ENCODE peak calls at places on chromosomes 16 and 17, in five cellular contexts. One of them, this sample, is unnamed.
A peak's percentile ranks its signal among the peaks of the same experiment; 100 is the strongest.

GRCh38 chr16:12405083-12405482 is 398.6 kb downstream of the CPPED1 start:
- ATAC-seq in body of pancreas: no peak
- ATAC-seq in right lobe of liver: no peak
- ATAC-seq in left cardiac atrium: no peak
- ATAC-seq in T-cell: no peak
- ATAC-seq in this sample: no peak

GRCh38 chr16:8523932-8524331 is 66.4 kb downstream of the TMEM114 start:
- ATAC-seq in T-cell: no peak
- ATAC-seq in left cardiac atrium: no peak
- ATAC-seq in right lobe of liver: no peak
- ATAC-seq in body of pancreas: no peak
- ATAC-seq in this sample: no peak

GRCh38 chr17:13619462-13619861 is 17.7 kb upstream of the HS3ST3A1 start:
- ATAC-seq in body of pancreas: no peak
- ATAC-seq in T-cell: no peak
- ATAC-seq in right lobe of liver: no peak
- ATAC-seq in left cardiac atrium: no peak
- ATAC-seq in this sample: no peak

GRCh38 chr16:66651474-66651765 is 45.1 kb downstream of the CMTM4 start:
- ATAC-seq in T-cell: no peak
- ATAC-seq in left cardiac atrium: no peak
- ATAC-seq in body of pancreas: no peak
- ATAC-seq in right lobe of liver: no peak
- ATAC-seq in this sample: no peak

GRCh38 chr16:396605-397004 is 394 bp upstream of the NME4 start:
- ATAC-seq in right lobe of liver: no peak
- ATAC-seq in left cardiac atrium: peak; percentile 25
- ATAC-seq in body of pancreas: no peak
- ATAC-seq in T-cell: no peak
- ATAC-seq in this sample: peak; percentile 65

GRCh38 chr17:17732892-17733670 is 51.8 kb downstream of the RAI1 start:
- ATAC-seq in right lobe of liver: no peak
- ATAC-seq in T-cell: no peak
- ATAC-seq in body of pancreas: no peak
- ATAC-seq in left cardiac atrium: no peak
- ATAC-seq in this sample: peak; percentile 79

GRCh38 chr17:64373722-64374121 is 16.9 kb downstream of the PECAM1 start:
- ATAC-seq in right lobe of liver: no peak
- ATAC-seq in body of pancreas: no peak
- ATAC-seq in T-cell: no peak
- ATAC-seq in left cardiac atrium: no peak
- ATAC-seq in this sample: no peak

GRCh38 chr17:82900741-82901140 is 60.9 kb upstream of the ZNF750 start:
- ATAC-seq in T-cell: no peak
- ATAC-seq in body of pancreas: no peak
- ATAC-seq in left cardiac atrium: no peak
- ATAC-seq in right lobe of liver: no peak
- ATAC-seq in this sample: peak; percentile 53

GRCh38 chr17:8222380-8222629 is 11.9 kb upstream of the AURKB start:
- ATAC-seq in right lobe of liver: peak; percentile 36
- ATAC-seq in T-cell: peak; percentile 41
- ATAC-seq in body of pancreas: no peak
- ATAC-seq in left cardiac atrium: no peak
- ATAC-seq in this sample: no peak

GRCh38 chr17:59355030-59355694 is 23.7 kb downstream of the YPEL2 start:
- ATAC-seq in T-cell: no peak
- ATAC-seq in left cardiac atrium: no peak
- ATAC-seq in right lobe of liver: peak; percentile 79
- ATAC-seq in body of pancreas: peak; percentile 26
- ATAC-seq in this sample: no peak

GRCh38 chr16:72084445-72084844 is 9.0 kb downstream of the TXNL4B start:
- ATAC-seq in body of pancreas: no peak
- ATAC-seq in left cardiac atrium: no peak
- ATAC-seq in T-cell: no peak
- ATAC-seq in right lobe of liver: no peak
- ATAC-seq in this sample: no peak

GRCh38 chr16:30565526-30565925 is 6.0 kb downstream of the ZNF688 start:
- ATAC-seq in right lobe of liver: no peak
- ATAC-seq in T-cell: no peak
- ATAC-seq in body of pancreas: no peak
- ATAC-seq in left cardiac atrium: no peak
- ATAC-seq in this sample: no peak

GRCh38 chr17:71921726-71922320 is 199.0 kb upstream of the SOX9 start:
- ATAC-seq in T-cell: peak; percentile 52
- ATAC-seq in right lobe of liver: no peak
- ATAC-seq in left cardiac atrium: no peak
- ATAC-seq in body of pancreas: no peak
- ATAC-seq in this sample: no peak

GRCh38 chr17:50686494-50687199 is 21.1 kb downstream of the ANKRD40 start:
- ATAC-seq in T-cell: no peak
- ATAC-seq in right lobe of liver: peak; percentile 72
- ATAC-seq in left cardiac atrium: peak; percentile 78
- ATAC-seq in body of pancreas: peak; percentile 87
- ATAC-seq in this sample: peak; percentile 84

GRCh38 chr16:68287276-68288251 is 23.2 kb downstream of the SLC7A6OS start:
- ATAC-seq in left cardiac atrium: peak; percentile 81
- ATAC-seq in body of pancreas: peak; percentile 38
- ATAC-seq in right lobe of liver: no peak
- ATAC-seq in T-cell: peak; percentile 68
- ATAC-seq in this sample: peak; percentile 54

GRCh38 chr17:29146369-29146972 is 33.7 kb downstream of the MYO18A start:
- ATAC-seq in right lobe of liver: no peak
- ATAC-seq in left cardiac atrium: no peak
- ATAC-seq in T-cell: no peak
- ATAC-seq in body of pancreas: no peak
- ATAC-seq in this sample: no peak

GRCh38 chr16:55569025-55569424 is 2.5 kb downstream of the CAPNS2 start:
- ATAC-seq in right lobe of liver: peak; percentile 23
- ATAC-seq in left cardiac atrium: no peak
- ATAC-seq in body of pancreas: no peak
- ATAC-seq in T-cell: no peak
- ATAC-seq in this sample: no peak

GRCh38 chr16:22360963-22361659 is 13.3 kb downstream of the CDR2 start:
- ATAC-seq in left cardiac atrium: no peak
- ATAC-seq in right lobe of liver: no peak
- ATAC-seq in body of pancreas: no peak
- ATAC-seq in T-cell: no peak
- ATAC-seq in this sample: no peak

GRCh38 chr17:77616243-77616731 is 342.2 kb upstream of the TNRC6C start:
- ATAC-seq in left cardiac atrium: no peak
- ATAC-seq in body of pancreas: no peak
- ATAC-seq in right lobe of liver: no peak
- ATAC-seq in T-cell: no peak
- ATAC-seq in this sample: peak; percentile 29

GRCh38 chr16:14013571-14014283 is 57.4 kb upstream of the MRTFB start:
- ATAC-seq in body of pancreas: peak; percentile 72
- ATAC-seq in right lobe of liver: peak; percentile 47
- ATAC-seq in left cardiac atrium: peak; percentile 73
- ATAC-seq in T-cell: no peak
- ATAC-seq in this sample: peak; percentile 93

GRCh38 chr17:42920922-42921321 is 20.3 kb downstream of the G6PC1 start:
- ATAC-seq in body of pancreas: peak; percentile 70
- ATAC-seq in left cardiac atrium: peak; percentile 68
- ATAC-seq in T-cell: no peak
- ATAC-seq in right lobe of liver: no peak
- ATAC-seq in this sample: no peak

GRCh38 chr17:19017401-19017800 is 12.8 kb upstream of the FAM83G start:
- ATAC-seq in body of pancreas: no peak
- ATAC-seq in right lobe of liver: peak; percentile 21
- ATAC-seq in T-cell: no peak
- ATAC-seq in left cardiac atrium: no peak
- ATAC-seq in this sample: no peak

GRCh38 chr17:964881-965280 is 14.7 kb downstream of the NXN start:
- ATAC-seq in right lobe of liver: no peak
- ATAC-seq in body of pancreas: no peak
- ATAC-seq in T-cell: no peak
- ATAC-seq in left cardiac atrium: peak; percentile 47
- ATAC-seq in this sample: peak; percentile 29

GRCh38 chr17:40516581-40517285 is 15.3 kb upstream of the TNS4 start:
- ATAC-seq in T-cell: peak; percentile 89
- ATAC-seq in body of pancreas: no peak
- ATAC-seq in right lobe of liver: peak; percentile 34
- ATAC-seq in left cardiac atrium: peak; percentile 29
- ATAC-seq in this sample: peak; percentile 32

GRCh38 chr17:4771519-4772234 is at the start of gene TM4SF5:
- ATAC-seq in T-cell: peak; percentile 75
- ATAC-seq in right lobe of liver: peak; percentile 94
- ATAC-seq in body of pancreas: peak; percentile 68
- ATAC-seq in left cardiac atrium: no peak
- ATAC-seq in this sample: peak; percentile 37

GRCh38 chr17:81403671-81404534 is 8.6 kb downstream of the BAHCC1 start:
- ATAC-seq in left cardiac atrium: no peak
- ATAC-seq in body of pancreas: no peak
- ATAC-seq in T-cell: no peak
- ATAC-seq in right lobe of liver: no peak
- ATAC-seq in this sample: no peak